ENCODE peak calls at places on chromosomes 12 and 14, in nine cellular contexts. V is AG08396; C is hippocampal formation; U is GM03348; A is KBM-7; B is GM18507; N is HL-60; Z is NCI-H2171 treated with DMSO at 0.1 percent for 48 hours; E is stimulated activated CD4-positive, alpha-beta T cell treated with anti-CD3 and anti-CD28 coated beads, Interleukin-2, amount 100 ng/mL, for 24 hours. L is an unnamed sample.

GRCh38 chr12:131473721-131474709 is 236.9 kb upstream of the SFSWAP start:
- DNase-seq in B (no peak), N (no peak), C (no peak), U (no peak), Z (no peak), A (peak; percentile 64), V (no peak), E (no peak), L (no peak)

GRCh38 chr14:92590941-92591340 is 77.4 kb downstream of the RIN3 start:
- DNase-seq in U (no peak), N (no peak), A (no peak), E (no peak), Z (no peak), B (no peak), C (no peak), V (no peak), L (no peak)

GRCh38 chr12:120988658-120989057 is 10.3 kb downstream of the HNF1A start:
- DNase-seq in V (no peak), B (no peak), N (no peak), U (no peak), C (no peak), A (no peak), Z (no peak), E (no peak), L (no peak)

GRCh38 chr12:3371018-3371417 is 120.0 kb upstream of the PRMT8 start:
- DNase-seq in E (no peak), Z (peak; percentile 40), A (no peak), C (no peak), U (no peak), B (no peak), N (no peak), V (no peak), L (no peak)

GRCh38 chr12:47277972-47278448 is 198.3 kb upstream of the AMIGO2 start:
- DNase-seq in N (no peak), C (no peak), E (no peak), A (peak; percentile 53), U (peak; percentile 90), B (no peak), V (peak; percentile 80), Z (no peak), L (no peak)

GRCh38 chr12:46402451-46402850 is 29.9 kb upstream of the SLC38A2 start:
- DNase-seq in Z (no peak), A (no peak), C (no peak), B (no peak), E (no peak), U (peak; percentile 70), N (no peak), V (peak; percentile 44), L (no peak)

GRCh38 chr14:64867182-64867581 is 12.5 kb downstream of the SPTB start:
- DNase-seq in N (no peak), B (no peak), C (no peak), U (no peak), V (no peak), Z (no peak), A (no peak), E (no peak), L (no peak)

GRCh38 chr12:94990222-94990621 is 13.3 kb downstream of the NDUFA12 start:
- DNase-seq in B (no peak), C (no peak), V (no peak), Z (no peak), A (no peak), N (no peak), U (no peak), E (no peak), L (no peak)

GRCh38 chr14:23294734-23295561 is 7.7 kb downstream of the PPP1R3E start:
- DNase-seq in V (peak; percentile 23), Z (peak; percentile 68), U (peak; percentile 37), A (peak; percentile 75), C (peak; percentile 54), B (no peak), N (peak; percentile 54), E (peak; percentile 58), L (no peak)